ENCODE peak calls at places on chromosome X, in four cellular contexts. R is HCT116, H is mesothelial cell of epicardium, N is EH. J is an unnamed sample.

GRCh38 chrX:22300130-22300529 is 27.4 kb downstream of the CBLL2 start:
- DNase-seq in N (peak), H (no peak), R (peak), J (peak)

GRCh38 chrX:68599256-68600152 is 48.0 kb upstream of the STARD8 start:
- DNase-seq in H (no peak), R (no peak), N (peak), J (no peak)

GRCh38 chrX:31099536-31100090 is 27.8 kb upstream of the FTHL17 start:
- DNase-seq in H (no peak), N (no peak), R (no peak), J (no peak)

GRCh38 chrX:124931241-124931640 is 388.4 kb upstream of the TEX13C start:
- DNase-seq in N (no peak), R (no peak), H (no peak), J (no peak)

GRCh38 chrX:84187501-84188319 is at the start of gene RPS6KA6:
- DNase-seq in R (no peak), H (peak), N (peak), J (no peak)

GRCh38 chrX:42098897-42099296 is 175.5 kb upstream of the CASK start:
- DNase-seq in N (no peak), H (no peak), R (no peak), J (no peak)

GRCh38 chrX:46375831-46376230 is 169.4 kb downstream of the ZNF674 start:
- DNase-seq in R (peak), H (no peak), N (no peak), J (no peak)

GRCh38 chrX:124555036-124555595 is 208.8 kb downstream of the SH2D1A start:
- DNase-seq in N (peak), H (no peak), R (no peak), J (no peak)

GRCh38 chrX:154735695-154736393 is 15.0 kb downstream of the GAB3 start:
- DNase-seq in H (no peak), N (peak), R (no peak), J (no peak)

GRCh38 chrX:44244008-44244407 is 99.5 kb downstream of the EFHC2 start:
- DNase-seq in N (peak), R (peak), H (no peak), J (no peak)

GRCh38 chrX:16807548-16807947 is 21.3 kb downstream of the TXLNG start:
- DNase-seq in H (no peak), N (peak), R (no peak), J (no peak)

GRCh38 chrX:22689290-22689689 is 310.5 kb upstream of the DDX53 start:
- DNase-seq in R (no peak), H (no peak), N (peak), J (no peak)

GRCh38 chrX:133608406-133608805 is 193.1 kb upstream of the GPC4 start:
- DNase-seq in H (no peak), N (no peak), R (no peak), J (no peak)

GRCh38 chrX:39822133-39822748 is 275.5 kb downstream of the BCOR start:
- DNase-seq in R (no peak), N (no peak), H (no peak), J (no peak)

GRCh38 chrX:123336666-123337065 is 152.6 kb downstream of the GRIA3 start:
- DNase-seq in H (no peak), R (no peak), N (peak), J (no peak)

GRCh38 chrX:139751053-139751452 is 43.1 kb upstream of the MCF2 start:
- DNase-seq in R (no peak), N (no peak), H (no peak), J (no peak)

GRCh38 chrX:118459494-118459893 is 36.1 kb upstream of the DOCK11 start:
- DNase-seq in H (no peak), R (no peak), N (peak), J (peak)

GRCh38 chrX:24956828-24957227 is 58.9 kb downstream of the ARX start:
- DNase-seq in H (no peak), N (peak), R (no peak), J (no peak)

GRCh38 chrX:10165580-10166247 is 8.9 kb downstream of the CLCN4 start:
- DNase-seq in R (no peak), N (no peak), H (no peak), J (no peak)

GRCh38 chrX:8913665-8914409 is 112.7 kb upstream of the FAM9A start:
- DNase-seq in H (no peak), N (peak), R (no peak), J (no peak)

GRCh38 chrX:123920065-123920785 is 41.3 kb upstream of the STAG2 start:
- DNase-seq in H (no peak), N (peak), R (no peak), J (no peak)

GRCh38 chrX:22481436-22481835 is 208.7 kb downstream of the CBLL2 start:
- DNase-seq in R (no peak), H (no peak), N (peak), J (no peak)

GRCh38 chrX:13128104-13128503 is 83.7 kb upstream of the FAM9C start:
- DNase-seq in R (no peak), H (no peak), N (peak), J (no peak)

GRCh38 chrX:22634081-22634480 is 361.4 kb downstream of the CBLL2 start:
- DNase-seq in R (no peak), H (no peak), N (peak), J (no peak)

GRCh38 chrX:28586291-28586690 is 955 bp upstream of the IL1RAPL1 start:
- DNase-seq in H (peak), R (no peak), N (peak), J (no peak)

GRCh38 chrX:20252392-20253231 is 14.1 kb downstream of the RPS6KA3 start:
- DNase-seq in R (peak), H (no peak), N (peak), J (no peak)

GRCh38 chrX:133384454-133384853 is 30.8 kb downstream of the GPC4 start:
- DNase-seq in R (no peak), H (no peak), N (no peak), J (no peak)

J was measured in NCI-H1417 treated with DMSO at 0.1 percent for 48 hours.